ENCODE peak calls at places on chromosomes 2 and 18, in ten cellular contexts. One of them, this sample, is unnamed.

GRCh38 chr2:234081970-234082822 is 31.7 kb downstream of the SPP2 start:
- DNase-seq in posterior vena cava: no peak
- DNase-seq in left colon: peak; percentile 45
- DNase-seq in hypothalamus: no peak
- DNase-seq in kidney tubule cell: peak; percentile 59
- DNase-seq in thyroid gland: peak; percentile 80
- DNase-seq in AG04450: no peak
- DNase-seq in AG20443: no peak
- DNase-seq in activated CD8-positive, alpha-beta memory T cell treated with anti-CD3 and anti-CD28 coated beads, Interleukin-2, amount 10 ng/mL, durations not matched to agents 7 days and 5 days: no peak
- DNase-seq in SIG-M5: no peak
- DNase-seq in this sample: no peak

GRCh38 chr2:239814136-239814916 is 210.8 kb downstream of the NDUFA10 start:
- DNase-seq in posterior vena cava: peak; percentile 86
- DNase-seq in left colon: no peak
- DNase-seq in hypothalamus: no peak
- DNase-seq in kidney tubule cell: no peak
- DNase-seq in thyroid gland: peak; percentile 75
- DNase-seq in AG04450: no peak
- DNase-seq in AG20443: no peak
- DNase-seq in activated CD8-positive, alpha-beta memory T cell treated with anti-CD3 and anti-CD28 coated beads, Interleukin-2, amount 10 ng/mL, durations not matched to agents 7 days and 5 days: peak; percentile 15
- DNase-seq in SIG-M5: no peak
- DNase-seq in this sample: no peak

GRCh38 chr2:164910091-164910899 is 45.0 kb downstream of the SLC38A11 start:
- DNase-seq in posterior vena cava: no peak
- DNase-seq in left colon: peak; percentile 12
- DNase-seq in hypothalamus: no peak
- DNase-seq in kidney tubule cell: peak; percentile 68
- DNase-seq in thyroid gland: peak; percentile 41
- DNase-seq in AG04450: peak; percentile 33
- DNase-seq in AG20443: no peak
- DNase-seq in activated CD8-positive, alpha-beta memory T cell treated with anti-CD3 and anti-CD28 coated beads, Interleukin-2, amount 10 ng/mL, durations not matched to agents 7 days and 5 days: peak; percentile 55
- DNase-seq in SIG-M5: no peak
- DNase-seq in this sample: peak; percentile 85

GRCh38 chr2:51638811-51639210 is 606.9 kb upstream of the NRXN1 start:
- DNase-seq in posterior vena cava: no peak
- DNase-seq in left colon: no peak
- DNase-seq in hypothalamus: no peak
- DNase-seq in kidney tubule cell: no peak
- DNase-seq in thyroid gland: no peak
- DNase-seq in AG04450: no peak
- DNase-seq in AG20443: no peak
- DNase-seq in activated CD8-positive, alpha-beta memory T cell treated with anti-CD3 and anti-CD28 coated beads, Interleukin-2, amount 10 ng/mL, durations not matched to agents 7 days and 5 days: no peak
- DNase-seq in SIG-M5: no peak
- DNase-seq in this sample: no peak

GRCh38 chr2:203734276-203734983 is 28.0 kb downstream of the CD28 start:
- DNase-seq in posterior vena cava: no peak
- DNase-seq in left colon: no peak
- DNase-seq in hypothalamus: no peak
- DNase-seq in kidney tubule cell: no peak
- DNase-seq in thyroid gland: no peak
- DNase-seq in AG04450: no peak
- DNase-seq in AG20443: no peak
- DNase-seq in activated CD8-positive, alpha-beta memory T cell treated with anti-CD3 and anti-CD28 coated beads, Interleukin-2, amount 10 ng/mL, durations not matched to agents 7 days and 5 days: no peak
- DNase-seq in SIG-M5: no peak
- DNase-seq in this sample: no peak

GRCh38 chr18:51168031-51168742 is 29.3 kb downstream of the MEX3C start:
- DNase-seq in posterior vena cava: no peak
- DNase-seq in left colon: no peak
- DNase-seq in hypothalamus: no peak
- DNase-seq in kidney tubule cell: no peak
- DNase-seq in thyroid gland: no peak
- DNase-seq in AG04450: no peak
- DNase-seq in AG20443: no peak
- DNase-seq in activated CD8-positive, alpha-beta memory T cell treated with anti-CD3 and anti-CD28 coated beads, Interleukin-2, amount 10 ng/mL, durations not matched to agents 7 days and 5 days: no peak
- DNase-seq in SIG-M5: no peak
- DNase-seq in this sample: no peak

GRCh38 chr18:76686737-76687231 is 135.6 kb upstream of the ZNF236 start:
- DNase-seq in posterior vena cava: peak; percentile 89
- DNase-seq in left colon: peak; percentile 45
- DNase-seq in hypothalamus: peak; percentile 28
- DNase-seq in kidney tubule cell: peak; percentile 76
- DNase-seq in thyroid gland: peak; percentile 65
- DNase-seq in AG04450: peak; percentile 24
- DNase-seq in AG20443: peak; percentile 84
- DNase-seq in activated CD8-positive, alpha-beta memory T cell treated with anti-CD3 and anti-CD28 coated beads, Interleukin-2, amount 10 ng/mL, durations not matched to agents 7 days and 5 days: peak; percentile 43
- DNase-seq in SIG-M5: peak; percentile 1
- DNase-seq in this sample: peak; percentile 14

GRCh38 chr2:200752332-200752731 is 59.4 kb upstream of the BZW1 start:
- DNase-seq in posterior vena cava: no peak
- DNase-seq in left colon: no peak
- DNase-seq in hypothalamus: no peak
- DNase-seq in kidney tubule cell: no peak
- DNase-seq in thyroid gland: no peak
- DNase-seq in AG04450: no peak
- DNase-seq in AG20443: no peak
- DNase-seq in activated CD8-positive, alpha-beta memory T cell treated with anti-CD3 and anti-CD28 coated beads, Interleukin-2, amount 10 ng/mL, durations not matched to agents 7 days and 5 days: no peak
- DNase-seq in SIG-M5: no peak
- DNase-seq in this sample: no peak

GRCh38 chr2:230226090-230226551 is 585 bp downstream of the SP140 start:
- DNase-seq in posterior vena cava: no peak
- DNase-seq in left colon: no peak
- DNase-seq in hypothalamus: no peak
- DNase-seq in kidney tubule cell: no peak
- DNase-seq in thyroid gland: no peak
- DNase-seq in AG04450: no peak
- DNase-seq in AG20443: no peak
- DNase-seq in activated CD8-positive, alpha-beta memory T cell treated with anti-CD3 and anti-CD28 coated beads, Interleukin-2, amount 10 ng/mL, durations not matched to agents 7 days and 5 days: peak; percentile 54
- DNase-seq in SIG-M5: peak; percentile 55
- DNase-seq in this sample: no peak

GRCh38 chr2:119028327-119029174 is 86.6 kb downstream of the MARCO start:
- DNase-seq in posterior vena cava: no peak
- DNase-seq in left colon: peak; percentile 63
- DNase-seq in hypothalamus: no peak
- DNase-seq in kidney tubule cell: peak; percentile 55
- DNase-seq in thyroid gland: no peak
- DNase-seq in AG04450: peak; percentile 7
- DNase-seq in AG20443: peak; percentile 53
- DNase-seq in activated CD8-positive, alpha-beta memory T cell treated with anti-CD3 and anti-CD28 coated beads, Interleukin-2, amount 10 ng/mL, durations not matched to agents 7 days and 5 days: no peak
- DNase-seq in SIG-M5: no peak
- DNase-seq in this sample: no peak

GRCh38 chr2:64448069-64448468 is 5.9 kb upstream of the LGALSL start:
- DNase-seq in posterior vena cava: no peak
- DNase-seq in left colon: no peak
- DNase-seq in hypothalamus: peak; percentile 39
- DNase-seq in kidney tubule cell: peak; percentile 53
- DNase-seq in thyroid gland: peak; percentile 21
- DNase-seq in AG04450: no peak
- DNase-seq in AG20443: no peak
- DNase-seq in activated CD8-positive, alpha-beta memory T cell treated with anti-CD3 and anti-CD28 coated beads, Interleukin-2, amount 10 ng/mL, durations not matched to agents 7 days and 5 days: no peak
- DNase-seq in SIG-M5: no peak
- DNase-seq in this sample: no peak

GRCh38 chr2:72923833-72924352 is 6.6 kb downstream of the EMX1 start:
- DNase-seq in posterior vena cava: no peak
- DNase-seq in left colon: no peak
- DNase-seq in hypothalamus: no peak
- DNase-seq in kidney tubule cell: no peak
- DNase-seq in thyroid gland: no peak
- DNase-seq in AG04450: no peak
- DNase-seq in AG20443: no peak
- DNase-seq in activated CD8-positive, alpha-beta memory T cell treated with anti-CD3 and anti-CD28 coated beads, Interleukin-2, amount 10 ng/mL, durations not matched to agents 7 days and 5 days: no peak
- DNase-seq in SIG-M5: no peak
- DNase-seq in this sample: no peak

GRCh38 chr18:1361931-1362330 is 457.3 kb downstream of the ADCYAP1 start:
- DNase-seq in posterior vena cava: no peak
- DNase-seq in left colon: no peak
- DNase-seq in hypothalamus: no peak
- DNase-seq in kidney tubule cell: no peak
- DNase-seq in thyroid gland: no peak
- DNase-seq in AG04450: no peak
- DNase-seq in AG20443: no peak
- DNase-seq in activated CD8-positive, alpha-beta memory T cell treated with anti-CD3 and anti-CD28 coated beads, Interleukin-2, amount 10 ng/mL, durations not matched to agents 7 days and 5 days: no peak
- DNase-seq in SIG-M5: no peak
- DNase-seq in this sample: no peak

GRCh38 chr2:234953116-234954031 is 1.6 kb downstream of the SH3BP4 start:
- DNase-seq in posterior vena cava: no peak
- DNase-seq in left colon: no peak
- DNase-seq in hypothalamus: no peak
- DNase-seq in kidney tubule cell: peak; percentile 61
- DNase-seq in thyroid gland: no peak
- DNase-seq in AG04450: no peak
- DNase-seq in AG20443: no peak
- DNase-seq in activated CD8-positive, alpha-beta memory T cell treated with anti-CD3 and anti-CD28 coated beads, Interleukin-2, amount 10 ng/mL, durations not matched to agents 7 days and 5 days: no peak
- DNase-seq in SIG-M5: no peak
- DNase-seq in this sample: no peak

GRCh38 chr2:25032094-25032493 is 9.8 kb upstream of the EFR3B start:
- DNase-seq in posterior vena cava: no peak
- DNase-seq in left colon: no peak
- DNase-seq in hypothalamus: no peak
- DNase-seq in kidney tubule cell: no peak
- DNase-seq in thyroid gland: no peak
- DNase-seq in AG04450: no peak
- DNase-seq in AG20443: peak; percentile 30
- DNase-seq in activated CD8-positive, alpha-beta memory T cell treated with anti-CD3 and anti-CD28 coated beads, Interleukin-2, amount 10 ng/mL, durations not matched to agents 7 days and 5 days: no peak
- DNase-seq in SIG-M5: peak; percentile 13
- DNase-seq in this sample: no peak

GRCh38 chr2:67260348-67261277 is 136.5 kb upstream of the ETAA1 start:
- DNase-seq in posterior vena cava: peak; percentile 86
- DNase-seq in left colon: peak; percentile 33
- DNase-seq in hypothalamus: no peak
- DNase-seq in kidney tubule cell: peak; percentile 98
- DNase-seq in thyroid gland: peak; percentile 3
- DNase-seq in AG04450: peak; percentile 100
- DNase-seq in AG20443: peak; percentile 90
- DNase-seq in activated CD8-positive, alpha-beta memory T cell treated with anti-CD3 and anti-CD28 coated beads, Interleukin-2, amount 10 ng/mL, durations not matched to agents 7 days and 5 days: no peak
- DNase-seq in SIG-M5: no peak
- DNase-seq in this sample: no peak

GRCh38 chr2:40556739-40557138 is 104.8 kb upstream of the SLC8A1 start:
- DNase-seq in posterior vena cava: no peak
- DNase-seq in left colon: no peak
- DNase-seq in hypothalamus: no peak
- DNase-seq in kidney tubule cell: peak; percentile 24
- DNase-seq in thyroid gland: no peak
- DNase-seq in AG04450: no peak
- DNase-seq in AG20443: peak; percentile 14
- DNase-seq in activated CD8-positive, alpha-beta memory T cell treated with anti-CD3 and anti-CD28 coated beads, Interleukin-2, amount 10 ng/mL, durations not matched to agents 7 days and 5 days: no peak
- DNase-seq in SIG-M5: no peak
- DNase-seq in this sample: no peak

GRCh38 chr2:190974629-190975361 is 39.2 kb downstream of the STAT1 start:
- DNase-seq in posterior vena cava: no peak
- DNase-seq in left colon: no peak
- DNase-seq in hypothalamus: no peak
- DNase-seq in kidney tubule cell: peak; percentile 9
- DNase-seq in thyroid gland: no peak
- DNase-seq in AG04450: no peak
- DNase-seq in AG20443: no peak
- DNase-seq in activated CD8-positive, alpha-beta memory T cell treated with anti-CD3 and anti-CD28 coated beads, Interleukin-2, amount 10 ng/mL, durations not matched to agents 7 days and 5 days: no peak
- DNase-seq in SIG-M5: no peak
- DNase-seq in this sample: no peak

GRCh38 chr2:160109939-160110673 is 47.7 kb upstream of the PLA2R1 start:
- DNase-seq in posterior vena cava: peak; percentile 82
- DNase-seq in left colon: peak; percentile 54
- DNase-seq in hypothalamus: peak; percentile 56
- DNase-seq in kidney tubule cell: peak; percentile 77
- DNase-seq in thyroid gland: peak; percentile 75
- DNase-seq in AG04450: peak; percentile 57
- DNase-seq in AG20443: peak; percentile 86
- DNase-seq in activated CD8-positive, alpha-beta memory T cell treated with anti-CD3 and anti-CD28 coated beads, Interleukin-2, amount 10 ng/mL, durations not matched to agents 7 days and 5 days: peak; percentile 50
- DNase-seq in SIG-M5: no peak
- DNase-seq in this sample: peak; percentile 9

GRCh38 chr18:28120811-28121210 is 56.1 kb downstream of the CDH2 start:
- DNase-seq in posterior vena cava: no peak
- DNase-seq in left colon: no peak
- DNase-seq in hypothalamus: no peak
- DNase-seq in kidney tubule cell: no peak
- DNase-seq in thyroid gland: no peak
- DNase-seq in AG04450: no peak
- DNase-seq in AG20443: no peak
- DNase-seq in activated CD8-positive, alpha-beta memory T cell treated with anti-CD3 and anti-CD28 coated beads, Interleukin-2, amount 10 ng/mL, durations not matched to agents 7 days and 5 days: no peak
- DNase-seq in SIG-M5: no peak
- DNase-seq in this sample: no peak

GRCh38 chr2:23711979-23712755 is 214.8 kb downstream of the ATAD2B start:
- DNase-seq in posterior vena cava: no peak
- DNase-seq in left colon: no peak
- DNase-seq in hypothalamus: no peak
- DNase-seq in kidney tubule cell: no peak
- DNase-seq in thyroid gland: no peak
- DNase-seq in AG04450: no peak
- DNase-seq in AG20443: no peak
- DNase-seq in activated CD8-positive, alpha-beta memory T cell treated with anti-CD3 and anti-CD28 coated beads, Interleukin-2, amount 10 ng/mL, durations not matched to agents 7 days and 5 days: no peak
- DNase-seq in SIG-M5: no peak
- DNase-seq in this sample: no peak

GRCh38 chr18:24987271-24987932 is 364.6 kb downstream of the ZNF521 start:
- DNase-seq in posterior vena cava: no peak
- DNase-seq in left colon: no peak
- DNase-seq in hypothalamus: no peak
- DNase-seq in kidney tubule cell: no peak
- DNase-seq in thyroid gland: no peak
- DNase-seq in AG04450: no peak
- DNase-seq in AG20443: peak; percentile 48
- DNase-seq in activated CD8-positive, alpha-beta memory T cell treated with anti-CD3 and anti-CD28 coated beads, Interleukin-2, amount 10 ng/mL, durations not matched to agents 7 days and 5 days: no peak
- DNase-seq in SIG-M5: no peak
- DNase-seq in this sample: no peak

GRCh38 chr2:46751897-46752296 is 163.7 kb downstream of the MCFD2 start:
- DNase-seq in posterior vena cava: no peak
- DNase-seq in left colon: no peak
- DNase-seq in hypothalamus: no peak
- DNase-seq in kidney tubule cell: no peak
- DNase-seq in thyroid gland: no peak
- DNase-seq in AG04450: no peak
- DNase-seq in AG20443: no peak
- DNase-seq in activated CD8-positive, alpha-beta memory T cell treated with anti-CD3 and anti-CD28 coated beads, Interleukin-2, amount 10 ng/mL, durations not matched to agents 7 days and 5 days: no peak
- DNase-seq in SIG-M5: no peak
- DNase-seq in this sample: no peak

GRCh38 chr2:39487398-39488250 is 50.5 kb upstream of the MAP4K3 start:
- DNase-seq in posterior vena cava: no peak
- DNase-seq in left colon: no peak
- DNase-seq in hypothalamus: no peak
- DNase-seq in kidney tubule cell: peak; percentile 67
- DNase-seq in thyroid gland: no peak
- DNase-seq in AG04450: no peak
- DNase-seq in AG20443: peak; percentile 21
- DNase-seq in activated CD8-positive, alpha-beta memory T cell treated with anti-CD3 and anti-CD28 coated beads, Interleukin-2, amount 10 ng/mL, durations not matched to agents 7 days and 5 days: no peak
- DNase-seq in SIG-M5: no peak
- DNase-seq in this sample: no peak

GRCh38 chr2:48530033-48530804 is at the start of gene STON1:
- DNase-seq in posterior vena cava: peak; percentile 88
- DNase-seq in left colon: peak; percentile 30
- DNase-seq in hypothalamus: no peak
- DNase-seq in kidney tubule cell: no peak
- DNase-seq in thyroid gland: peak; percentile 40
- DNase-seq in AG04450: no peak
- DNase-seq in AG20443: peak; percentile 77
- DNase-seq in activated CD8-positive, alpha-beta memory T cell treated with anti-CD3 and anti-CD28 coated beads, Interleukin-2, amount 10 ng/mL, durations not matched to agents 7 days and 5 days: peak; percentile 42
- DNase-seq in SIG-M5: no peak
- DNase-seq in this sample: no peak

GRCh38 chr2:44715671-44716077 is 225.8 kb upstream of the SIX3 start:
- DNase-seq in posterior vena cava: no peak
- DNase-seq in left colon: no peak
- DNase-seq in hypothalamus: no peak
- DNase-seq in kidney tubule cell: peak; percentile 45
- DNase-seq in thyroid gland: no peak
- DNase-seq in AG04450: no peak
- DNase-seq in AG20443: peak; percentile 71
- DNase-seq in activated CD8-positive, alpha-beta memory T cell treated with anti-CD3 and anti-CD28 coated beads, Interleukin-2, amount 10 ng/mL, durations not matched to agents 7 days and 5 days: no peak
- DNase-seq in SIG-M5: no peak
- DNase-seq in this sample: no peak

GRCh38 chr2:219569635-219570034 is 1.7 kb downstream of the OBSL1 start:
- DNase-seq in posterior vena cava: no peak
- DNase-seq in left colon: no peak
- DNase-seq in hypothalamus: no peak
- DNase-seq in kidney tubule cell: no peak
- DNase-seq in thyroid gland: no peak
- DNase-seq in AG04450: no peak
- DNase-seq in AG20443: no peak
- DNase-seq in activated CD8-positive, alpha-beta memory T cell treated with anti-CD3 and anti-CD28 coated beads, Interleukin-2, amount 10 ng/mL, durations not matched to agents 7 days and 5 days: no peak
- DNase-seq in SIG-M5: no peak
- DNase-seq in this sample: no peak